ENCODE peak calls at places on chromosomes 6 and 20, in six cellular contexts. I, T, D, Y, O and C are unnamed samples.
A peak's percentile ranks its signal among the peaks of the same experiment; 100 is the strongest.

GRCh38 chr20:2451939-2452732 is 18.5 kb downstream of the SNRPB start:
- DNase-seq in Y (peak; percentile 72), I (peak; percentile 62), D (peak; percentile 87), T (peak; percentile 57), O (peak; percentile 88), C (peak; percentile 80)

GRCh38 chr6:148559848-148560433 is 186.9 kb upstream of the UST start:
- DNase-seq in I (peak; percentile 67), D (peak; percentile 75), O (peak; percentile 94), T (peak; percentile 51), Y (peak; percentile 71), C (peak; percentile 89)

GRCh38 chr6:138654715-138655634 is 118.6 kb upstream of the CCDC28A start:
- DNase-seq in T (no peak), I (peak; percentile 15), O (no peak), D (peak; percentile 52), Y (peak; percentile 9), C (no peak)

GRCh38 chr6:152085533-152085932 is 278.1 kb downstream of the ESR1 start:
- DNase-seq in I (peak; percentile 24), Y (no peak), D (no peak), O (no peak), T (no peak), C (no peak)

GRCh38 chr6:13710552-13711383 is 867 bp downstream of the RANBP9 start:
- DNase-seq in T (peak; percentile 48), Y (peak; percentile 19), D (peak; percentile 27), I (no peak), O (peak; percentile 85), C (peak; percentile 78)

GRCh38 chr6:169183233-169183632 is 70.4 kb downstream of the THBS2 start:
- DNase-seq in D (no peak), I (no peak), T (no peak), O (no peak), Y (no peak), C (no peak)

GRCh38 chr20:17571153-17571527 is 1.3 kb downstream of the DSTN start:
- DNase-seq in T (no peak), O (no peak), Y (no peak), D (peak; percentile 40), I (no peak), C (no peak)

GRCh38 chr6:353642-354614 is 37.6 kb upstream of the IRF4 start:
- DNase-seq in I (no peak), T (no peak), D (no peak), O (peak; percentile 80), Y (no peak), C (no peak)

GRCh38 chr6:89434954-89435353 is 2.0 kb downstream of the ANKRD6 start:
- DNase-seq in T (no peak), O (no peak), Y (no peak), I (no peak), D (no peak), C (no peak)

GRCh38 chr6:154590770-154591169 is 80.3 kb upstream of the CNKSR3 start:
- DNase-seq in I (no peak), D (no peak), O (no peak), T (no peak), Y (no peak), C (no peak)

GRCh38 chr6:50850860-50851259 is 32.2 kb downstream of the TFAP2B start:
- DNase-seq in T (no peak), Y (no peak), O (no peak), D (no peak), I (no peak), C (no peak)

GRCh38 chr6:170447561-170447930 is 105.6 kb downstream of the PSMB1 start:
- DNase-seq in T (no peak), D (no peak), O (peak; percentile 42), I (no peak), Y (no peak), C (no peak)

GRCh38 chr6:146795734-146796133 is 197.0 kb downstream of the ADGB start:
- DNase-seq in T (no peak), O (no peak), Y (no peak), D (no peak), I (no peak), C (no peak)

GRCh38 chr6:110629153-110629552 is 152.7 kb upstream of the SLC22A16 start:
- DNase-seq in O (no peak), D (no peak), T (no peak), I (no peak), Y (no peak), C (no peak)

GRCh38 chr20:62196286-62196685 is 13.5 kb downstream of the MTG2 start:
- DNase-seq in D (no peak), O (peak; percentile 60), T (no peak), Y (no peak), I (no peak), C (no peak)

GRCh38 chr6:41715779-41716515 is 19.5 kb downstream of the TFEB start:
- DNase-seq in I (no peak), D (no peak), T (no peak), O (no peak), Y (no peak), C (no peak)

GRCh38 chr6:144149894-144150672 is at the start of gene STX11:
- DNase-seq in T (peak; percentile 27), Y (peak; percentile 70), I (peak; percentile 29), D (peak; percentile 18), O (peak; percentile 93), C (peak; percentile 93)

GRCh38 chr6:98841589-98842488 is 7.5 kb downstream of the POU3F2 start:
- DNase-seq in T (no peak), Y (no peak), I (no peak), O (no peak), D (no peak), C (no peak)

GRCh38 chr6:31203345-31203979 is 33.0 kb upstream of the POU5F1 start:
- DNase-seq in O (no peak), D (peak; percentile 55), Y (peak; percentile 43), T (peak; percentile 33), I (peak; percentile 71), C (no peak)

GRCh38 chr6:142008016-142008735 is 124.5 kb upstream of the GJE1 start:
- DNase-seq in O (no peak), I (no peak), Y (no peak), D (no peak), T (no peak), C (no peak)